ENCODE peak calls at places on chromosomes 2 and 18, in nine cellular contexts. One of them, this sample, is unnamed.

GRCh38 chr2:201357216-201357615 is at the start of gene FLACC1:
- DNase-seq in ovary: no peak
- DNase-seq in IMR-90: peak; percentile 82
- DNase-seq in PC-3: peak; percentile 45
- DNase-seq in testis: no peak
- DNase-seq in psoas muscle: no peak
- DNase-seq in LNCaP clone FGC: peak; percentile 17
- DNase-seq in CD8-positive, alpha-beta T cell: no peak
- DNase-seq in cardiac fibroblast: peak; percentile 86
- DNase-seq in this sample: peak; percentile 69

GRCh38 chr2:241053576-241054251 is 48.4 kb downstream of the MTERF4 start:
- DNase-seq in ovary: no peak
- DNase-seq in IMR-90: no peak
- DNase-seq in PC-3: no peak
- DNase-seq in testis: peak; percentile 9
- DNase-seq in psoas muscle: no peak
- DNase-seq in LNCaP clone FGC: no peak
- DNase-seq in CD8-positive, alpha-beta T cell: no peak
- DNase-seq in cardiac fibroblast: no peak
- DNase-seq in this sample: no peak

GRCh38 chr18:31634331-31634713 is 42.6 kb downstream of the TTR start:
- DNase-seq in ovary: no peak
- DNase-seq in IMR-90: no peak
- DNase-seq in PC-3: no peak
- DNase-seq in testis: no peak
- DNase-seq in psoas muscle: no peak
- DNase-seq in LNCaP clone FGC: no peak
- DNase-seq in CD8-positive, alpha-beta T cell: no peak
- DNase-seq in cardiac fibroblast: no peak
- DNase-seq in this sample: no peak

GRCh38 chr2:16293398-16293797 is 353.0 kb downstream of the MYCN start:
- DNase-seq in ovary: no peak
- DNase-seq in IMR-90: no peak
- DNase-seq in PC-3: no peak
- DNase-seq in testis: no peak
- DNase-seq in psoas muscle: no peak
- DNase-seq in LNCaP clone FGC: no peak
- DNase-seq in CD8-positive, alpha-beta T cell: no peak
- DNase-seq in cardiac fibroblast: no peak
- DNase-seq in this sample: no peak

GRCh38 chr2:25342372-25343186 is 854 bp upstream of the DNMT3A start:
- DNase-seq in ovary: peak; percentile 78
- DNase-seq in IMR-90: peak; percentile 82
- DNase-seq in PC-3: peak; percentile 81
- DNase-seq in testis: peak; percentile 85
- DNase-seq in psoas muscle: peak; percentile 88
- DNase-seq in LNCaP clone FGC: peak; percentile 19
- DNase-seq in CD8-positive, alpha-beta T cell: peak; percentile 82
- DNase-seq in cardiac fibroblast: peak; percentile 87
- DNase-seq in this sample: peak; percentile 86

GRCh38 chr2:25374827-25375226 is 33.1 kb upstream of the DNMT3A start:
- DNase-seq in ovary: no peak
- DNase-seq in IMR-90: no peak
- DNase-seq in PC-3: no peak
- DNase-seq in testis: no peak
- DNase-seq in psoas muscle: no peak
- DNase-seq in LNCaP clone FGC: no peak
- DNase-seq in CD8-positive, alpha-beta T cell: no peak
- DNase-seq in cardiac fibroblast: no peak
- DNase-seq in this sample: no peak

GRCh38 chr2:85503611-85504433 is 35.1 kb upstream of the MAT2A start:
- DNase-seq in ovary: no peak
- DNase-seq in IMR-90: peak; percentile 39
- DNase-seq in PC-3: peak; percentile 58
- DNase-seq in testis: no peak
- DNase-seq in psoas muscle: peak; percentile 31
- DNase-seq in LNCaP clone FGC: no peak
- DNase-seq in CD8-positive, alpha-beta T cell: no peak
- DNase-seq in cardiac fibroblast: peak; percentile 52
- DNase-seq in this sample: peak; percentile 51

GRCh38 chr2:165305391-165306096 is 66.3 kb downstream of the SCN2A start:
- DNase-seq in ovary: no peak
- DNase-seq in IMR-90: no peak
- DNase-seq in PC-3: no peak
- DNase-seq in testis: no peak
- DNase-seq in psoas muscle: no peak
- DNase-seq in LNCaP clone FGC: no peak
- DNase-seq in CD8-positive, alpha-beta T cell: no peak
- DNase-seq in cardiac fibroblast: peak; percentile 3
- DNase-seq in this sample: no peak

GRCh38 chr18:23032030-23032582 is 99.0 kb downstream of the RBBP8 start:
- DNase-seq in ovary: no peak
- DNase-seq in IMR-90: peak; percentile 83
- DNase-seq in PC-3: peak; percentile 52
- DNase-seq in testis: no peak
- DNase-seq in psoas muscle: no peak
- DNase-seq in LNCaP clone FGC: no peak
- DNase-seq in CD8-positive, alpha-beta T cell: no peak
- DNase-seq in cardiac fibroblast: peak; percentile 69
- DNase-seq in this sample: no peak

GRCh38 chr18:13440277-13441248 is 222.0 kb downstream of the LDLRAD4 start:
- DNase-seq in ovary: no peak
- DNase-seq in IMR-90: no peak
- DNase-seq in PC-3: no peak
- DNase-seq in testis: no peak
- DNase-seq in psoas muscle: no peak
- DNase-seq in LNCaP clone FGC: no peak
- DNase-seq in CD8-positive, alpha-beta T cell: no peak
- DNase-seq in cardiac fibroblast: no peak
- DNase-seq in this sample: no peak

GRCh38 chr2:96565111-96565510 is 28.6 kb downstream of the ARID5A start:
- DNase-seq in ovary: no peak
- DNase-seq in IMR-90: no peak
- DNase-seq in PC-3: no peak
- DNase-seq in testis: no peak
- DNase-seq in psoas muscle: no peak
- DNase-seq in LNCaP clone FGC: no peak
- DNase-seq in CD8-positive, alpha-beta T cell: no peak
- DNase-seq in cardiac fibroblast: no peak
- DNase-seq in this sample: no peak

GRCh38 chr2:192438239-192438638 is 243.5 kb upstream of the TMEFF2 start:
- DNase-seq in ovary: no peak
- DNase-seq in IMR-90: no peak
- DNase-seq in PC-3: no peak
- DNase-seq in testis: no peak
- DNase-seq in psoas muscle: no peak
- DNase-seq in LNCaP clone FGC: peak; percentile 32
- DNase-seq in CD8-positive, alpha-beta T cell: no peak
- DNase-seq in cardiac fibroblast: no peak
- DNase-seq in this sample: no peak

GRCh38 chr2:235570256-235570655 is 76.4 kb downstream of the AGAP1 start:
- DNase-seq in ovary: no peak
- DNase-seq in IMR-90: no peak
- DNase-seq in PC-3: no peak
- DNase-seq in testis: no peak
- DNase-seq in psoas muscle: no peak
- DNase-seq in LNCaP clone FGC: no peak
- DNase-seq in CD8-positive, alpha-beta T cell: no peak
- DNase-seq in cardiac fibroblast: peak; percentile 24
- DNase-seq in this sample: no peak

GRCh38 chr2:224146356-224147160 is 107.5 kb upstream of the SERPINE2 start:
- DNase-seq in ovary: no peak
- DNase-seq in IMR-90: no peak
- DNase-seq in PC-3: peak; percentile 39
- DNase-seq in testis: no peak
- DNase-seq in psoas muscle: no peak
- DNase-seq in LNCaP clone FGC: no peak
- DNase-seq in CD8-positive, alpha-beta T cell: no peak
- DNase-seq in cardiac fibroblast: no peak
- DNase-seq in this sample: no peak

GRCh38 chr2:166344286-166345113 is 31.2 kb downstream of the SCN9A start:
- DNase-seq in ovary: no peak
- DNase-seq in IMR-90: peak; percentile 87
- DNase-seq in PC-3: no peak
- DNase-seq in testis: no peak
- DNase-seq in psoas muscle: no peak
- DNase-seq in LNCaP clone FGC: no peak
- DNase-seq in CD8-positive, alpha-beta T cell: no peak
- DNase-seq in cardiac fibroblast: peak; percentile 64
- DNase-seq in this sample: no peak

GRCh38 chr2:117057021-117057420 is 757.5 kb upstream of the DDX18 start:
- DNase-seq in ovary: no peak
- DNase-seq in IMR-90: no peak
- DNase-seq in PC-3: no peak
- DNase-seq in testis: no peak
- DNase-seq in psoas muscle: no peak
- DNase-seq in LNCaP clone FGC: no peak
- DNase-seq in CD8-positive, alpha-beta T cell: no peak
- DNase-seq in cardiac fibroblast: no peak
- DNase-seq in this sample: no peak

GRCh38 chr2:609520-610280 is 67.5 kb downstream of the TMEM18 start:
- DNase-seq in ovary: no peak
- DNase-seq in IMR-90: no peak
- DNase-seq in PC-3: no peak
- DNase-seq in testis: no peak
- DNase-seq in psoas muscle: no peak
- DNase-seq in LNCaP clone FGC: no peak
- DNase-seq in CD8-positive, alpha-beta T cell: no peak
- DNase-seq in cardiac fibroblast: no peak
- DNase-seq in this sample: no peak
- TF ChIP-seq CTCF in ovary: no peak
- TF ChIP-seq CTCF in IMR-90: no peak
- TF ChIP-seq CTCF in PC-3: no peak
- TF ChIP-seq CTCF in testis: no peak
- TF ChIP-seq CTCF in psoas muscle: no peak
- TF ChIP-seq CTCF in LNCaP clone FGC: no peak
- TF ChIP-seq CTCF in CD8-positive, alpha-beta T cell: no peak
- TF ChIP-seq CTCF in cardiac fibroblast: no peak
- TF ChIP-seq CTCF in this sample: no peak

GRCh38 chr2:150596071-150596470 is 108.6 kb upstream of the RND3 start:
- DNase-seq in ovary: no peak
- DNase-seq in IMR-90: peak; percentile 68
- DNase-seq in PC-3: no peak
- DNase-seq in testis: no peak
- DNase-seq in psoas muscle: no peak
- DNase-seq in LNCaP clone FGC: no peak
- DNase-seq in CD8-positive, alpha-beta T cell: no peak
- DNase-seq in cardiac fibroblast: peak; percentile 64
- DNase-seq in this sample: no peak
- H3K4me3 ChIP-seq in ovary: no peak overlapping the region
- H3K4me3 ChIP-seq in IMR-90: no peak overlapping the region
- H3K4me3 ChIP-seq in PC-3: no peak overlapping the region
- H3K4me3 ChIP-seq in testis: no peak overlapping the region
- H3K4me3 ChIP-seq in psoas muscle: no peak overlapping the region
- H3K4me3 ChIP-seq in LNCaP clone FGC: no peak overlapping the region
- H3K4me3 ChIP-seq in CD8-positive, alpha-beta T cell: no peak overlapping the region
- H3K4me3 ChIP-seq in cardiac fibroblast: no peak overlapping the region
- H3K4me3 ChIP-seq in this sample: no peak overlapping the region

DNA sequence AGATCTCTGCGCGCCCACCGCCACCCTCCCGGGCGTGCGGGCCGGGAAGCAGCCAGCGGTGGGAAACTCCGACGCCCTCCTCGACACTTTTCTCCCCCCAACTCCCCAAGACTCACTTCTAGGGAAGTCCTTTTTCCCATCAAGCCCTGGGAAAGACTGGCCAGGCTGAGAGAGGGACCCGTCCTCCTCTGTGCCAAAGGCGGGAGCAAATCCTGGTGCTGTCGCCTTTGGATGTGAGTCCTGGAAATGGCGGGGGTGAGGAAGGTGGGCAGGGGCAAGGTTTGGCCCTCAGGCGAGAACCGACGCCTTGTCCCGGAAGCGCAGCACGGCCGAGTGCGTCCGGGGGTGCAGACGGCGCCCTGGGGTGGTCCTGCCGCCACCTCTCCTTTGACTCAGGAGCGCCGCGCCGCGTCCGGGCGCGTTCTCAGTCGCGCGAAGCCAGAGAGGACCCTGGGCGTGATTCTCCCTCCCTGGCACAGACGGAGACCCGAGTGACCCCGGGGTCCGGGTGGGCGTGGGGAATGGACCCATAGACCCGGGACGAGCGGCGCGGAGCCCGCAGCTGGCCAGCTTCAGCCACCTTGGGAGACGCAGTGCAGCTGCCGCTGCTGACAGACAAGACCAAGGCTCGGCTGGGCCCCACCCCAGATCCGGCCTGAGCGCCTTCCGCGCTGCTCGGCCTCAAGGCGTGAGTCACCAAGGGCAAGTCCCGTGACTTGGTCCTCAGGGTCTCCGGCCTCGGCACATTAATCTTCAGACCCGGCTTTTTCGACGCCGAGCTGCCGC is 3.5 kb upstream of the LBX2 start:
- DNase-seq in ovary: peak; percentile 54
- DNase-seq in IMR-90: peak; percentile 84
- DNase-seq in PC-3: no peak
- DNase-seq in testis: peak; percentile 64
- DNase-seq in psoas muscle: peak; percentile 85
- DNase-seq in LNCaP clone FGC: no peak
- DNase-seq in CD8-positive, alpha-beta T cell: peak; percentile 38
- DNase-seq in cardiac fibroblast: peak; percentile 92
- DNase-seq in this sample: peak; percentile 86
- TF ChIP-seq CTCF in ovary: no peak
- TF ChIP-seq CTCF in IMR-90: peak; percentile 20
- TF ChIP-seq CTCF in PC-3: no peak
- TF ChIP-seq CTCF in testis: no peak
- TF ChIP-seq CTCF in psoas muscle: no peak
- TF ChIP-seq CTCF in LNCaP clone FGC: no peak
- TF ChIP-seq CTCF in CD8-positive, alpha-beta T cell: no peak
- TF ChIP-seq CTCF in cardiac fibroblast: peak; percentile 34
- TF ChIP-seq CTCF in this sample: no peak

GRCh38 chr2:199455533-199456382 is 2.0 kb downstream of the SATB2 start:
- DNase-seq in ovary: no peak
- DNase-seq in IMR-90: peak; percentile 31
- DNase-seq in PC-3: peak; percentile 43
- DNase-seq in testis: no peak
- DNase-seq in psoas muscle: peak; percentile 27
- DNase-seq in LNCaP clone FGC: no peak
- DNase-seq in CD8-positive, alpha-beta T cell: no peak
- DNase-seq in cardiac fibroblast: peak; percentile 19
- DNase-seq in this sample: no peak

GRCh38 chr2:199455186-199455532 is 2.6 kb downstream of the SATB2 start:
- DNase-seq in ovary: no peak
- DNase-seq in IMR-90: no peak
- DNase-seq in PC-3: no peak
- DNase-seq in testis: no peak
- DNase-seq in psoas muscle: no peak
- DNase-seq in LNCaP clone FGC: no peak
- DNase-seq in CD8-positive, alpha-beta T cell: no peak
- DNase-seq in cardiac fibroblast: no peak
- DNase-seq in this sample: no peak

GRCh38 chr2:199457147-199458016 is at the start of gene SATB2:
- DNase-seq in ovary: no peak
- DNase-seq in IMR-90: peak; percentile 78
- DNase-seq in PC-3: peak; percentile 75
- DNase-seq in testis: no peak
- DNase-seq in psoas muscle: peak; percentile 42
- DNase-seq in LNCaP clone FGC: no peak
- DNase-seq in CD8-positive, alpha-beta T cell: peak; percentile 21
- DNase-seq in cardiac fibroblast: peak; percentile 21
- DNase-seq in this sample: peak; percentile 71

GRCh38 chr2:199458017-199458805 is 472 bp upstream of the SATB2 start:
- DNase-seq in ovary: no peak
- DNase-seq in IMR-90: no peak
- DNase-seq in PC-3: peak; percentile 60
- DNase-seq in testis: peak; percentile 44
- DNase-seq in psoas muscle: no peak
- DNase-seq in LNCaP clone FGC: no peak
- DNase-seq in CD8-positive, alpha-beta T cell: no peak
- DNase-seq in cardiac fibroblast: no peak
- DNase-seq in this sample: no peak

GRCh38 chr2:199456383-199457146 is 1.2 kb downstream of the SATB2 start:
- DNase-seq in ovary: no peak
- DNase-seq in IMR-90: no peak
- DNase-seq in PC-3: no peak
- DNase-seq in testis: no peak
- DNase-seq in psoas muscle: no peak
- DNase-seq in LNCaP clone FGC: no peak
- DNase-seq in CD8-positive, alpha-beta T cell: no peak
- DNase-seq in cardiac fibroblast: no peak
- DNase-seq in this sample: no peak
- H3K4me3 ChIP-seq in ovary: peak overlapping the region; percentile 92
- H3K4me3 ChIP-seq in IMR-90: peak overlapping the region; percentile 78
- H3K4me3 ChIP-seq in PC-3: peak overlapping the region; percentile 79
- H3K4me3 ChIP-seq in testis: peak overlapping the region; percentile 70
- H3K4me3 ChIP-seq in psoas muscle: peak overlapping the region; percentile 91
- H3K4me3 ChIP-seq in LNCaP clone FGC: no peak overlapping the region
- H3K4me3 ChIP-seq in CD8-positive, alpha-beta T cell: no peak overlapping the region
- H3K4me3 ChIP-seq in cardiac fibroblast: peak overlapping the region; percentile 44
- H3K4me3 ChIP-seq in this sample: no peak overlapping the region

This sample was measured in adrenal gland.